ENCODE peak calls at places on chromosome 1, in six cellular contexts. W is stimulated activated CD4-positive, alpha-beta T cell treated with anti-CD3 and anti-CD28 coated beads, Interleukin-1b, Interleukin-23, amount 100 ng/mL, for 4 hours; N is astrocyte of the spinal cord; Q is CD8-positive, alpha-beta memory T cell; Z is small intestine; K is RCC 7860. L is an unnamed sample.

GRCh38 chr1:229689915-229690314 is 63.9 kb downstream of the URB2 start:
- DNase-seq in W (no peak), N (no peak), Q (no peak), K (no peak), Z (no peak), L (no peak)

GRCh38 chr1:223887724-223888428 is 42.1 kb upstream of the TP53BP2 start:
- DNase-seq in Q (no peak), N (peak; percentile 96), Z (no peak), W (no peak), K (peak; percentile 100), L (no peak)

GRCh38 chr1:17239420-17239819 is 9.5 kb upstream of the PADI3 start:
- DNase-seq in K (peak; percentile 84), W (no peak), Q (no peak), Z (peak; percentile 72), N (peak; percentile 96), L (no peak)

GRCh38 chr1:89322402-89322801 is 41.5 kb upstream of the GBP6 start:
- DNase-seq in Q (no peak), K (no peak), Z (no peak), N (no peak), W (no peak), L (no peak)

GRCh38 chr1:12080156-12080555 is 17.1 kb downstream of the TNFRSF8 start:
- DNase-seq in Q (no peak), K (no peak), N (no peak), W (no peak), Z (no peak), L (no peak)

GRCh38 chr1:27689423-27690173 is 17.6 kb upstream of the IFI6 start:
- DNase-seq in W (no peak), Q (no peak), N (peak; percentile 71), K (no peak), Z (no peak), L (no peak)

GRCh38 chr1:181754103-181754502 is 270.8 kb downstream of the CACNA1E start:
- DNase-seq in K (no peak), Q (no peak), N (no peak), W (no peak), Z (no peak), L (no peak)

GRCh38 chr1:167663002-167663772 is 33.2 kb downstream of the RCSD1 start:
- DNase-seq in Q (no peak), N (peak; percentile 6), W (no peak), K (peak; percentile 44), Z (no peak), L (no peak)

GRCh38 chr1:42996384-42996991 is 37.8 kb upstream of the SLC2A1 start:
- DNase-seq in N (no peak), W (no peak), Z (peak; percentile 81), Q (no peak), K (no peak), L (no peak)

GRCh38 chr1:24970399-24970753 is 40.3 kb upstream of the RUNX3 start:
- DNase-seq in K (peak; percentile 71), Z (no peak), W (no peak), Q (no peak), N (peak; percentile 63), L (no peak)

GRCh38 chr1:75765697-75766355 is 20.2 kb upstream of the RABGGTB start:
- DNase-seq in N (peak; percentile 84), W (no peak), Q (no peak), Z (no peak), K (peak; percentile 66), L (no peak)

GRCh38 chr1:87134061-87134460 is 194.6 kb upstream of the LMO4 start:
- DNase-seq in N (no peak), W (no peak), Q (no peak), K (no peak), Z (no peak), L (no peak)

GRCh38 chr1:208132287-208132882 is 111.8 kb downstream of the PLXNA2 start:
- DNase-seq in W (peak; percentile 8), N (peak; percentile 59), Z (peak; percentile 90), K (peak; percentile 36), Q (peak; percentile 6), L (peak; percentile 26)

GRCh38 chr1:219412772-219413171 is 200.1 kb downstream of the ZC3H11B start:
- DNase-seq in Z (no peak), Q (no peak), W (no peak), N (no peak), K (no peak), L (no peak)

GRCh38 chr1:231072502-231072901 is 32.4 kb upstream of the FAM89A start:
- DNase-seq in N (no peak), W (no peak), Z (no peak), Q (no peak), K (no peak), L (no peak)

GRCh38 chr1:33821291-33821690 is 42.6 kb upstream of the HMGB4 start:
- DNase-seq in K (no peak), Z (no peak), W (no peak), Q (no peak), N (no peak), L (no peak)

GRCh38 chr1:93716974-93717373 is 35.3 kb upstream of the BCAR3 start:
- DNase-seq in W (no peak), Q (no peak), N (no peak), K (peak; percentile 54), Z (no peak), L (no peak)

GRCh38 chr1:236311040-236311439 is 29.3 kb upstream of the ERO1B start:
- DNase-seq in Q (no peak), Z (no peak), N (no peak), W (no peak), K (no peak), L (no peak)

GRCh38 chr1:51044834-51045233 is 57.2 kb upstream of the C1orf185 start:
- DNase-seq in Z (peak; percentile 8), K (no peak), Q (no peak), W (no peak), N (peak; percentile 14), L (no peak)

GRCh38 chr1:26993237-26994019 is at the start of gene TRNP1:
- DNase-seq in Q (peak; percentile 62), W (peak; percentile 51), K (peak; percentile 86), N (peak; percentile 78), Z (no peak), L (peak; percentile 52)

GRCh38 chr1:159594581-159594980 is 7.0 kb downstream of the APCS start:
- DNase-seq in K (peak; percentile 9), N (peak; percentile 51), Q (no peak), W (no peak), Z (no peak), L (no peak)

GRCh38 chr1:89260575-89261275 is 11.9 kb downstream of the GBP5 start:
- DNase-seq in W (no peak), K (no peak), N (peak; percentile 31), Q (no peak), Z (no peak), L (no peak)

GRCh38 chr1:114154963-114155322 is 1.3 kb upstream of the SYT6 start:
- DNase-seq in N (peak; percentile 11), W (no peak), K (no peak), Q (no peak), Z (no peak), L (no peak)

GRCh38 chr1:171221665-171222591 is 26.4 kb upstream of the FMO1 start:
- DNase-seq in W (no peak), N (peak; percentile 77), Z (no peak), Q (no peak), K (no peak), L (no peak)

GRCh38 chr1:214377886-214378285 is 96.9 kb downstream of the SMYD2 start:
- DNase-seq in Q (no peak), W (no peak), K (no peak), N (peak; percentile 47), Z (no peak), L (no peak)

GRCh38 chr1:23103001-23103879 is 65.4 kb downstream of the LUZP1 start:
- DNase-seq in W (peak; percentile 32), Z (peak; percentile 62), K (peak; percentile 73), Q (peak; percentile 22), N (no peak), L (peak; percentile 31)

GRCh38 chr1:28915036-28915895 is 897 bp downstream of the EPB41 start:
- DNase-seq in N (peak; percentile 29), W (no peak), Z (peak; percentile 51), Q (peak; percentile 24), K (no peak), L (peak; percentile 39)

L was measured in effector memory CD8-positive, alpha-beta T cell.